ENCODE peak calls at places on chromosome 4, in six cellular contexts. R is H7; W is anterior cingulate cortex; K is left ventricle myocardium inferior; L is CD8-positive, alpha-beta memory T cell; Z is HCEC 1CT. F is an unnamed sample.
A peak's percentile ranks its signal among the peaks of the same experiment; 100 is the strongest.

GRCh38 chr4:55884851-55885219 is 31.4 kb downstream of the EXOC1 start:
- DNase-seq in K (no peak), L (no peak), W (no peak), R (no peak), Z (no peak), F (no peak)

GRCh38 chr4:138259801-138260200 is 17.7 kb upstream of the SLC7A11 start:
- DNase-seq in K (no peak), W (no peak), Z (peak; percentile 51), R (no peak), L (no peak), F (peak; percentile 68)

GRCh38 chr4:80096175-80096850 is 23.3 kb upstream of the ANTXR2 start:
- DNase-seq in Z (no peak), K (no peak), L (no peak), W (no peak), R (no peak), F (peak; percentile 14)

GRCh38 chr4:24470681-24471622 is 113.4 kb downstream of the DHX15 start:
- DNase-seq in W (peak; percentile 31), L (no peak), Z (peak; percentile 9), R (peak; percentile 86), K (peak; percentile 52), F (peak; percentile 45)

GRCh38 chr4:7861440-7861881 is 78.2 kb downstream of the AFAP1 start:
- DNase-seq in Z (peak; percentile 79), L (no peak), R (peak; percentile 69), K (peak; percentile 41), W (no peak), F (peak; percentile 93)

GRCh38 chr4:110046588-110047049 is 133.9 kb downstream of the EGF start:
- DNase-seq in K (no peak), Z (no peak), W (peak; percentile 23), R (no peak), L (no peak), F (peak; percentile 40)

GRCh38 chr4:127708985-127709384 is 21.2 kb upstream of the SLC25A31 start:
- DNase-seq in L (no peak), R (no peak), W (no peak), Z (peak; percentile 65), K (no peak), F (peak; percentile 88)

GRCh38 chr4:170721812-170722373 is 632.1 kb upstream of the AADAT start:
- DNase-seq in W (no peak), K (no peak), R (no peak), L (no peak), Z (no peak), F (peak; percentile 11)

GRCh38 chr4:15774020-15774420 is 4.1 kb upstream of the CD38 start:
- DNase-seq in Z (no peak), K (no peak), W (no peak), R (no peak), L (no peak), F (no peak)

GRCh38 chr4:57109847-57110634 is at the start of gene IGFBP7:
- DNase-seq in K (peak; percentile 74), L (no peak), W (peak; percentile 36), Z (peak; percentile 34), R (peak; percentile 80), F (no peak)

GRCh38 chr4:75723117-75723801 is 1.1 kb upstream of the USO1 start:
- DNase-seq in K (no peak), W (no peak), Z (peak; percentile 20), L (no peak), R (no peak), F (peak; percentile 75)

GRCh38 chr4:55723403-55723802 is 87.3 kb upstream of the NMU start:
- DNase-seq in L (no peak), W (no peak), K (no peak), R (no peak), Z (no peak), F (no peak)

GRCh38 chr4:120812216-120812615 is 110.3 kb downstream of the PRDM5 start:
- DNase-seq in W (no peak), Z (no peak), R (no peak), K (no peak), L (no peak), F (no peak)

GRCh38 chr4:154822775-154823174 is 41.7 kb downstream of the RBM46 start:
- DNase-seq in W (no peak), Z (peak; percentile 84), R (no peak), K (no peak), L (no peak), F (peak; percentile 88)

GRCh38 chr4:52911684-52912294 is 49.7 kb downstream of the RASL11B start:
- DNase-seq in Z (peak; percentile 51), K (peak; percentile 59), R (peak; percentile 67), L (peak; percentile 46), W (peak; percentile 7), F (peak; percentile 77)

GRCh38 chr4:133270021-133270570 is 121.0 kb downstream of the PCDH10 start:
- DNase-seq in W (no peak), Z (peak; percentile 27), L (no peak), K (no peak), R (no peak), F (no peak)

GRCh38 chr4:119825696-119826095 is 197.1 kb upstream of the PDE5A start:
- DNase-seq in Z (no peak), R (no peak), L (no peak), K (no peak), W (no peak), F (no peak)

GRCh38 chr4:52726821-52727580 is 24.2 kb downstream of the ERVMER34-1 start:
- DNase-seq in R (no peak), Z (no peak), W (no peak), L (no peak), K (no peak), F (peak; percentile 29)

GRCh38 chr4:87555751-87556619 is 26.8 kb upstream of the SPARCL1 start:
- DNase-seq in W (no peak), L (no peak), Z (peak; percentile 51), R (no peak), K (no peak), F (peak; percentile 97)